ENCODE peak calls at places on chromosomes 1 and 21, in seven cellular contexts. B is astrocyte of the spinal cord; P is NCI-H69; F is activated CD8-positive, alpha-beta memory T cell treated with anti-CD3 and anti-CD28 coated beads for 48 hours; E is posterior cingulate gyrus; L is effector memory CD8-positive, alpha-beta T cell; N is central memory CD4-positive, alpha-beta T cell. Z is an unnamed sample.

GRCh38 chr1:44237721-44238457 is 24.6 kb downstream of the DMAP1 start:
- DNase-seq in F (no peak), E (no peak), B (peak), L (no peak), N (peak), P (peak), Z (no peak)

GRCh38 chr21:46128983-46129571 is 26.3 kb downstream of the FTCD start:
- DNase-seq in P (no peak), L (no peak), B (no peak), F (no peak), E (no peak), N (no peak), Z (no peak)

GRCh38 chr1:93749894-93750301 is 68.3 kb upstream of the BCAR3 start:
- DNase-seq in N (no peak), L (no peak), P (peak), E (no peak), F (no peak), B (no peak), Z (no peak)

GRCh38 chr1:28886731-28887417 is 27.5 kb upstream of the EPB41 start:
- DNase-seq in B (peak), N (peak), E (peak), L (peak), F (peak), P (peak), Z (no peak)

GRCh38 chr1:210143465-210144062 is 89.0 kb upstream of the SERTAD4 start:
- DNase-seq in L (peak), E (peak), N (no peak), F (peak), P (peak), B (peak), Z (peak)

GRCh38 chr1:238239343-238239742 is 348.6 kb upstream of the ZP4 start:
- DNase-seq in N (no peak), B (no peak), L (no peak), F (no peak), P (no peak), E (no peak), Z (no peak)

GRCh38 chr1:63317007-63317813 is 5.2 kb upstream of the FOXD3 start:
- DNase-seq in L (no peak), P (peak), E (no peak), B (peak), F (no peak), N (peak), Z (no peak)

GRCh38 chr1:15321601-15322000 is 74.6 kb downstream of the FHAD1 start:
- DNase-seq in P (no peak), L (no peak), F (no peak), E (no peak), N (no peak), B (no peak), Z (no peak)

GRCh38 chr1:59696421-59697115 is 118.2 kb upstream of the HOOK1 start:
- DNase-seq in N (no peak), E (no peak), B (no peak), L (no peak), P (no peak), F (no peak), Z (no peak)

GRCh38 chr1:112625696-112626095 is 6.1 kb downstream of the CAPZA1 start:
- DNase-seq in F (no peak), L (no peak), P (no peak), E (no peak), N (no peak), B (no peak), Z (no peak)

GRCh38 chr21:35840197-35840799 is 220.0 kb downstream of the SETD4 start:
- DNase-seq in N (peak), P (peak), B (peak), F (no peak), L (peak), E (peak), Z (no peak)

GRCh38 chr1:187283984-187284383 is 455.2 kb downstream of the PLA2G4A start:
- DNase-seq in B (no peak), N (no peak), E (no peak), L (no peak), F (no peak), P (no peak), Z (no peak)

GRCh38 chr1:59593798-59594790 is 220.7 kb upstream of the HOOK1 start:
- DNase-seq in F (no peak), L (no peak), N (no peak), B (no peak), E (no peak), P (peak), Z (no peak)

GRCh38 chr1:36156329-36157114 is 562 bp downstream of the MAP7D1 start:
- DNase-seq in F (no peak), E (peak), L (no peak), N (peak), P (peak), B (peak), Z (peak)

GRCh38 chr21:10272216-10272615 is 249.2 kb upstream of the TPTE start:
- DNase-seq in E (no peak), L (no peak), N (no peak), F (no peak), P (no peak), B (no peak), Z (no peak)

GRCh38 chr1:96522927-96523326 is 198.7 kb upstream of the PTBP2 start:
- DNase-seq in F (no peak), P (no peak), E (no peak), L (no peak), B (no peak), N (no peak), Z (no peak)

GRCh38 chr1:56375184-56375837 is 204.1 kb downstream of the PLPP3 start:
- DNase-seq in L (no peak), P (peak), N (no peak), E (no peak), F (no peak), B (peak), Z (no peak)

GRCh38 chr21:44400791-44401385 is 47.5 kb downstream of the TRPM2 start:
- DNase-seq in N (no peak), B (no peak), E (no peak), F (no peak), P (no peak), L (no peak), Z (no peak)

Z was measured in amygdala.